ENCODE peak calls at places on chromosomes 13 and 19, in nine cellular contexts. J is LNCaP clone FGC, W is lower lobe of right lung, H is ovary, F is keratinocyte, Q is psoas muscle, I is tibial artery, G is brain microvascular endothelial cell, Z is skeletal muscle cell. U is an unnamed sample.

GRCh38 chr19:40585241-40585640 is 8.6 kb downstream of the SHKBP1 start:
- DNase-seq in J (no peak), W (no peak), H (no peak), F (no peak), Q (no peak), I (no peak), G (no peak), Z (no peak), U (no peak)

GRCh38 chr13:91546865-91547264 is 148.4 kb downstream of the GPC5 start:
- DNase-seq in J (no peak), W (no peak), H (no peak), F (no peak), Q (no peak), I (no peak), G (no peak), Z (no peak), U (no peak)

GRCh38 chr13:60431108-60431700 is 34.2 kb downstream of the TDRD3 start:
- DNase-seq in J (no peak), W (no peak), H (no peak), F (peak; percentile 26), Q (no peak), I (no peak), G (peak; percentile 26), Z (peak; percentile 16), U (no peak)

GRCh38 chr19:29614046-29614445 is 8.0 kb downstream of the POP4 start:
- DNase-seq in J (no peak), W (no peak), H (no peak), F (no peak), Q (no peak), I (no peak), G (no peak), Z (no peak), U (no peak)

GRCh38 chr13:33174491-33174890 is 111.1 kb downstream of the STARD13 start:
- DNase-seq in J (no peak), W (no peak), H (no peak), F (no peak), Q (no peak), I (no peak), G (no peak), Z (no peak), U (no peak)

GRCh38 chr13:110044521-110045200 is 258.3 kb upstream of the IRS2 start:
- DNase-seq in J (no peak), W (no peak), H (no peak), F (no peak), Q (no peak), I (no peak), G (no peak), Z (peak; percentile 73), U (no peak)

GRCh38 chr13:95100525-95101121 is 200.6 kb downstream of the ABCC4 start:
- DNase-seq in J (peak; percentile 81), W (no peak), H (no peak), F (no peak), Q (no peak), I (no peak), G (peak; percentile 66), Z (peak; percentile 77), U (no peak)

GRCh38 chr13:29522044-29522685 is 73.3 kb downstream of the SLC7A1 start:
- DNase-seq in J (no peak), W (no peak), H (peak; percentile 13), F (no peak), Q (no peak), I (peak; percentile 76), G (peak; percentile 99), Z (peak; percentile 97), U (no peak)

GRCh38 chr19:4347521-4347920 is 4.2 kb downstream of the MPND start:
- DNase-seq in J (no peak), W (no peak), H (no peak), F (no peak), Q (no peak), I (no peak), G (no peak), Z (no peak), U (no peak)

GRCh38 chr19:4952945-4953344 is 16.0 kb upstream of the KDM4B start:
- DNase-seq in J (no peak), W (no peak), H (no peak), F (no peak), Q (no peak), I (no peak), G (no peak), Z (no peak), U (no peak)

GRCh38 chr13:78032132-78032531 is 113.5 kb upstream of the EDNRB start:
- DNase-seq in J (no peak), W (no peak), H (no peak), F (no peak), Q (no peak), I (no peak), G (no peak), Z (no peak), U (no peak)

GRCh38 chr19:15532779-15533521 is 24.6 kb downstream of the CYP4F22 start:
- DNase-seq in J (no peak), W (no peak), H (no peak), F (no peak), Q (no peak), I (no peak), G (no peak), Z (no peak), U (no peak)

GRCh38 chr19:3335431-3336350 is 30.7 kb upstream of the NFIC start:
- DNase-seq in J (no peak), W (no peak), H (peak; percentile 71), F (no peak), Q (peak; percentile 74), I (peak; percentile 79), G (no peak), Z (no peak), U (peak; percentile 66)

GRCh38 chr19:33064778-33065550 is at the start of gene RHPN2:
- DNase-seq in J (no peak), W (peak; percentile 71), H (peak; percentile 66), F (no peak), Q (peak; percentile 64), I (no peak), G (no peak), Z (no peak), U (peak; percentile 69)

GRCh38 chr19:5113101-5113557 is 144.2 kb downstream of the KDM4B start:
- DNase-seq in J (no peak), W (no peak), H (no peak), F (no peak), Q (no peak), I (no peak), G (peak; percentile 9), Z (no peak), U (no peak)

GRCh38 chr19:38781058-38781457 is 7.7 kb upstream of the LGALS7 start:
- DNase-seq in J (no peak), W (no peak), H (no peak), F (no peak), Q (peak; percentile 11), I (no peak), G (no peak), Z (no peak), U (no peak)

DNA sequence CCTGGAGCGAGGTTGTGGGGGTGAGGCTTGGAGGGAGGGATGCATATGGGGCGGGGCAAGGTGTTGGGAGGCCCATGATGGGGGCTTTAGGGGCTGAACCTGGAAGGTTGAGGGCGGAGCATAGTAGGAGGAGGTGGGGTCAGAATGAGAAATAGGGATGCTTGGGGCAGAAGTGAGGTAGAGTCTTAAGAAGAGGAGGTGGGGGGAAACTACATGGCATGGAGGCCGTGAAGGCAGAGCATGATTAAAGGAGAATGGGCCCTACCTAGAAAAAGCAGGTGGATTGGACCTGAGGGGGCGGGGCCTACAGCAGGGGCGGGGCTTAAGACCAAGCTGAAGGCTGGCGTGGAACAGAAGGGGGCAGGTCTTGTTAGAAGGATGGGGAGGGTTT is 789 bp downstream of the NR1H2 start:
- DNase-seq in J (no peak), W (no peak), H (peak; percentile 75), F (no peak), Q (peak; percentile 68), I (no peak), G (no peak), Z (no peak), U (no peak)
- H3K4me3 ChIP-seq in J (peak overlapping the region; percentile 44), W (no peak overlapping the region), H (peak overlapping the region; percentile 79), F (no peak overlapping the region), Q (peak overlapping the region; percentile 91), I (peak overlapping the region; percentile 66), G (peak overlapping the region; percentile 37), Z (no peak overlapping the region), U (peak overlapping the region; percentile 99)

GRCh38 chr19:48750771-48751504 is 1.5 kb downstream of the FUT1 start:
- DNase-seq in J (no peak), W (no peak), H (no peak), F (no peak), Q (no peak), I (no peak), G (no peak), Z (no peak), U (no peak)
- H3K4me3 ChIP-seq in J (no peak overlapping the region), W (peak overlapping the region; percentile 61), H (no peak overlapping the region), F (peak overlapping the region; percentile 35), Q (peak overlapping the region; percentile 57), I (no peak overlapping the region), G (no peak overlapping the region), Z (no peak overlapping the region), U (peak overlapping the region; percentile 64)

DNA sequence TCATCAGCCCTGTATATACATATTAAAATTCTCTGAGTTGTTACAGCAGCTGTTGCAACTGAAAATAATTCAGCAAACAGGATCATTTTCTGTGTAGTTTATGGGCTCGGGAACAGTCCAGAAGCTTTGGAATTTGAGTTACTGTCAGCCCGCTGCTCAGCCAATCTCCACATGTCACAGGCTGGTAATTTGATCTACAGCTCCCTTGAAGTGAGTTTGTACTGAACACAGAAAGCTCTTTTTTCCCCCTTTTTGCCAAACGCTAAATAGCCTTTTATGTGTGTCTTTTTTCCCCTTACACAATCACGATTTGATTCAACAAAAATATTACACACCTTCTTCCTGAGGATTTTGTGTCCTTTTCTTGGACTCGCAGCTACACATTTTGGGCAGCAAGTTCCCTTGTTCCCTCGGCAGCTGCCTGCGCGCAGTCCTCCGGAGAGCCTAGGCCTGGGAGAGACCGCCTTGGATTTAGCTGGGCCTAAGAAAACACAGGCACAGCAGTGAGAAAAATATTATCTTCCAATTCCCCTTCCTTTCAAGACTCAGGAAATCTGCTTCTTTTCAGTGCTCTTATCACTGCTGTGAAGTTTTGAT is 371.4 kb downstream of the KCNRG start:
- DNase-seq in J (no peak), W (no peak), H (no peak), F (no peak), Q (peak; percentile 59), I (no peak), G (peak; percentile 40), Z (peak; percentile 77), U (peak; percentile 25)
- H3K4me3 ChIP-seq in J (no peak overlapping the region), W (peak overlapping the region; percentile 25), H (no peak overlapping the region), F (no peak overlapping the region), Q (peak overlapping the region; percentile 78), I (peak overlapping the region; percentile 28), G (no peak overlapping the region), Z (peak overlapping the region; percentile 28), U (peak overlapping the region; percentile 53)

DNA sequence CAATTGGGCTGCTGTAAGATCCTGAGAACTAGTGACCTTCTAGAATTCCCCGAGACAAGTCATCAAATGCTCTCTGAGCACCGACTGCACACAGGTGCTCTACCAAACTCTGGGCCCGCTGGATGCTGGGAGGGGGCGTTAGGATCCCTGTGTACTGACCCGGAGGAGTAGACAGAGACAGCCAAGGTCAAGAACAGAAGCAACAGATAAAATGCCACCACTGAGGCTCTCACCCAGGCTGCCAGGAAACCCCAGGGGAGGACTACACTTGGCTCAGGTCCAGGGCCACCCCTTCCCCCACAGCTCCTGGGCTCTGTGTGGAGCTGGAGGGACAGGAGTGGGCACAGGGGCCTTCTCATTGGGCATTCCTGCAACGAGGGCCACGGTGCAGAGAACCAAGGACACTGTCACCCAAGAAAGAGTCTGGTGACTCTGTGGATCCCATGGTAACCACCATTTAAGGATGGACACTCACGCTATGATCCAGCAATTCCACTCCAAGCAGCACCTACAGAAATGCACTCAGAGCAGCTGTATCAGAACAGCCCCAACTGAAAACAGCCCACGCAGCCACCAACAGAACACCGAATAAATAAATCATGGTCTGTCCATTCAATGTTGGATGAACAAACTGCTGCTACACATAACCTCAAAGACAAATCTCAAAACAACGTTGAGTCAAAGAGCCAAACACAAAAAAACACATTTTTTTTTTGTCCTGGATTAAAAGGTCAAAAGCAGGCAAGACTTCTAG is 16.8 kb upstream of the SLC35E1 start:
- DNase-seq in J (no peak), W (no peak), H (no peak), F (no peak), Q (peak; percentile 39), I (no peak), G (no peak), Z (no peak), U (no peak)
- H3K4me3 ChIP-seq in J (no peak overlapping the region), W (no peak overlapping the region), H (no peak overlapping the region), F (no peak overlapping the region), Q (no peak overlapping the region), I (no peak overlapping the region), G (no peak overlapping the region), Z (no peak overlapping the region), U (peak overlapping the region; percentile 48)